ENCODE peak calls at places on chromosome 12, in five cellular contexts. H is omental fat pad; M is Kasumi-1; U is CD8-positive, alpha-beta T cell; O is hypothalamus. N is an unnamed sample.

GRCh38 chr12:21774358-21775129 is at the start of gene KCNJ8:
- DNase-seq in H (peak), U (no peak), O (peak), M (no peak), N (no peak)

GRCh38 chr12:123070267-123071081 is 80.4 kb downstream of the PITPNM2 start:
- DNase-seq in O (no peak), M (no peak), H (no peak), U (no peak), N (no peak)

GRCh38 chr12:88418856-88419497 is 161.3 kb downstream of the KITLG start:
- DNase-seq in U (no peak), O (no peak), M (no peak), H (no peak), N (no peak)

GRCh38 chr12:46379352-46379751 is 6.8 kb upstream of the SLC38A2 start:
- DNase-seq in O (no peak), U (no peak), H (no peak), M (no peak), N (no peak)

GRCh38 chr12:112515868-112516267 is 97.1 kb downstream of the PTPN11 start:
- DNase-seq in M (no peak), U (no peak), H (no peak), O (no peak), N (no peak)

GRCh38 chr12:5796171-5797091 is 148.6 kb downstream of the ANO2 start:
- DNase-seq in U (no peak), O (no peak), M (no peak), H (no peak), N (peak)

GRCh38 chr12:47111392-47111778 is 31.6 kb upstream of the AMIGO2 start:
- DNase-seq in O (no peak), H (no peak), M (no peak), U (no peak), N (no peak)

GRCh38 chr12:1493781-1494180 is 100.6 kb downstream of the FBXL14 start:
- DNase-seq in U (no peak), O (no peak), M (no peak), H (no peak), N (no peak)

GRCh38 chr12:92312463-92312970 is 166.9 kb upstream of the BTG1 start:
- DNase-seq in O (no peak), M (no peak), U (no peak), H (no peak), N (no peak)

GRCh38 chr12:131613186-131613585 is 97.7 kb upstream of the SFSWAP start:
- DNase-seq in U (no peak), O (no peak), M (no peak), H (no peak), N (no peak)

GRCh38 chr12:68612245-68612644 is 1.5 kb downstream of the RAP1B start:
- DNase-seq in M (no peak), O (no peak), H (no peak), U (no peak), N (no peak)

GRCh38 chr12:41998451-41998850 is 146.2 kb downstream of the GXYLT1 start:
- DNase-seq in M (no peak), O (no peak), H (no peak), U (no peak), N (no peak)

GRCh38 chr12:78703820-78704525 is 160.6 kb upstream of the SYT1 start:
- DNase-seq in H (no peak), U (no peak), O (no peak), M (no peak), N (no peak)

GRCh38 chr12:115670869-115671268 is 606.6 kb downstream of the MED13L start:
- DNase-seq in O (no peak), U (no peak), M (no peak), H (no peak), N (no peak)

GRCh38 chr12:34124608-34125007 is 102.3 kb downstream of the ALG10 start:
- DNase-seq in H (no peak), U (no peak), O (no peak), M (no peak), N (no peak)

GRCh38 chr12:15629108-15629507 is 160.1 kb downstream of the EPS8 start:
- DNase-seq in U (no peak), O (no peak), M (no peak), H (peak), N (no peak)

GRCh38 chr12:93245543-93245942 is 132.2 kb upstream of the NUDT4 start:
- DNase-seq in U (peak), M (no peak), O (no peak), H (no peak), N (peak)

GRCh38 chr12:81610955-81611889 is 147.9 kb downstream of the PPFIA2 start:
- DNase-seq in U (no peak), M (peak), O (no peak), H (no peak), N (no peak)

GRCh38 chr12:24066865-24067264 is 117.4 kb upstream of the SOX5 start:
- DNase-seq in U (no peak), H (no peak), O (no peak), M (no peak), N (no peak)

GRCh38 chr12:126144603-126145002 is 1079.4 kb downstream of the AACS start:
- DNase-seq in O (no peak), M (no peak), H (no peak), U (no peak), N (no peak)

GRCh38 chr12:29131539-29131938 is 17.5 kb upstream of the FAR2 start:
- DNase-seq in H (no peak), U (no peak), O (no peak), M (peak), N (no peak)

GRCh38 chr12:25123126-25123525 is 71.8 kb downstream of the DNAI7 start:
- DNase-seq in H (no peak), U (no peak), O (no peak), M (no peak), N (no peak)

GRCh38 chr12:132208153-132208823 is 64.0 kb downstream of the NOC4L start:
- DNase-seq in U (no peak), O (no peak), M (no peak), H (no peak), N (no peak)

GRCh38 chr12:11657511-11657910 is 8.0 kb downstream of the ETV6 start:
- DNase-seq in U (no peak), O (no peak), M (no peak), H (no peak), N (no peak)

GRCh38 chr12:10558291-10558690 is 52.6 kb downstream of the EIF2S3B start:
- DNase-seq in U (no peak), O (no peak), M (no peak), H (no peak), N (no peak)

GRCh38 chr12:7433276-7433822 is 10.6 kb downstream of the CD163L1 start:
- DNase-seq in O (no peak), U (no peak), M (no peak), H (no peak), N (no peak)

GRCh38 chr12:65894127-65894526 is 69.8 kb downstream of the HMGA2 start:
- DNase-seq in O (no peak), U (no peak), M (no peak), H (no peak), N (no peak)

GRCh38 chr12:95224202-95225170 is 6.9 kb downstream of the VEZT start:
- DNase-seq in U (no peak), M (no peak), H (no peak), O (no peak), N (no peak)

GRCh38 chr12:61991663-61992062 is 268.5 kb upstream of the USP15 start:
- DNase-seq in U (no peak), O (no peak), M (peak), H (no peak), N (no peak)